ENCODE peak calls at places on chromosomes 13 and 19, in five cellular contexts. C is K562, K is stomach, O is esophagus muscularis mucosa, Q is upper lobe of left lung. S is an unnamed sample.

GRCh38 chr13:39417131-39417530 is 185.9 kb downstream of the LHFPL6 start:
- DNase-seq in Q (no peak), O (no peak), C (peak), K (no peak), S (no peak)

GRCh38 chr13:34207334-34207733 is 389.4 kb downstream of the RFC3 start:
- DNase-seq in K (no peak), Q (no peak), C (no peak), O (no peak), S (no peak)

GRCh38 chr13:39515231-39515630 is 87.8 kb downstream of the LHFPL6 start:
- DNase-seq in K (no peak), O (no peak), C (no peak), Q (no peak), S (no peak)

GRCh38 chr13:78631077-78631476 is 27.7 kb upstream of the POU4F1 start:
- DNase-seq in O (no peak), K (no peak), Q (no peak), C (no peak), S (no peak)

GRCh38 chr13:113423225-113424170 is 29.8 kb downstream of the ADPRHL1 start:
- DNase-seq in C (no peak), O (no peak), K (no peak), Q (no peak), S (no peak)

GRCh38 chr13:65339236-65339635 is 1890.9 kb downstream of the PCDH9 start:
- DNase-seq in O (no peak), C (no peak), K (no peak), Q (no peak), S (no peak)

GRCh38 chr19:52963229-52963760 is 614 bp upstream of the ZNF816 start:
- DNase-seq in C (no peak), O (no peak), Q (no peak), K (no peak), S (no peak)

GRCh38 chr19:48170817-48171347 is 402 bp downstream of the ZSWIM9 start:
- DNase-seq in C (peak), Q (no peak), K (no peak), O (no peak), S (no peak)

GRCh38 chr19:46472592-46472991 is 1.2 kb upstream of the PNMA8A start:
- DNase-seq in O (no peak), Q (no peak), C (no peak), K (no peak), S (no peak)

GRCh38 chr13:71306821-71307220 is 560.2 kb downstream of the DACH1 start:
- DNase-seq in Q (no peak), C (no peak), O (no peak), K (no peak), S (no peak)

GRCh38 chr19:46426506-46427162 is 2.1 kb downstream of the PNMA8C start:
- DNase-seq in C (peak), Q (peak), K (peak), O (no peak), S (no peak)

GRCh38 chr13:99698010-99698815 is 196.9 kb downstream of the TM9SF2 start:
- DNase-seq in C (no peak), O (no peak), Q (no peak), K (no peak), S (no peak)

GRCh38 chr19:4803736-4804695 is 12.5 kb downstream of the FEM1A start:
- DNase-seq in Q (peak), K (peak), C (peak), O (no peak), S (no peak)

DNA sequence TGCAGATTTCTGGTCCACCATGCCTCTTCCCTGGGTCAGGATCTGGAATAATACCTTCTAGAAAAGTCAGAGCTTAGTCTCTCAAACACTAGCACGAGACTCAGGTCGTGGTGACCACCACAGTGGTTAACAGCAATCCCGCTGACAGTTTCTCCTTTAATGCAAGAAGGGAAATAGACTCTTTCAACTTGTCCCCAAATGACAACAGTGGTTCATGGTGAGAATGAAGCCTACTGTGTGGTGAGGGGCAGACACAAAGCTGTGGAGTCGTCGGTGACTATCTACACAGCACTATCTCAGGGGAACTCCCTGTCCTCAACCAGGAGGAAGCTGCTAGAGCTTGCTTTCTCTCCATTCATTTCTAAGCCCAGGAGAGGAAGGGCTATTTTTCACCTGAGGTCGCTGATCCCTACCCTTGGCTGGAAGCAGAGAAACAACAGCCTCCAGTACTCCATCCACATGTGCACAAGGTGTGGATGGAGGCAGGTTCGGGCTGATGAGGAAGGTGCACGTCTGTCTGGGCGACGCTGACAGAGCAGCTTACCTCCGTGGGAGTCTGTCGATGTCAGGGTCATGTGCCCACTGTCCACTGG is 72.4 kb downstream of the STK24 start:
- DNase-seq in O (no peak), Q (no peak), K (no peak), C (no peak), S (no peak)
- TF ChIP-seq EP300 in O (no peak), Q (no peak), K (no peak), C (no peak), S (no peak)

GRCh38 chr13:23966221-23966690 is 69.0 kb upstream of the C1QTNF9B start:
- DNase-seq in C (no peak), K (no peak), Q (no peak), O (peak), S (no peak)

GRCh38 chr13:23965346-23965745 is 68.0 kb upstream of the C1QTNF9B start:
- DNase-seq in O (peak), Q (no peak), K (no peak), C (no peak), S (no peak)

GRCh38 chr13:23966691-23967615 is 69.7 kb upstream of the C1QTNF9B start:
- DNase-seq in O (peak), K (no peak), C (no peak), Q (no peak), S (no peak)

GRCh38 chr13:23963947-23964346 is 66.6 kb upstream of the C1QTNF9B start:
- DNase-seq in Q (no peak), O (no peak), K (no peak), C (no peak), S (no peak)

GRCh38 chr13:23969672-23970071 is 72.4 kb upstream of the C1QTNF9B start:
- DNase-seq in C (no peak), K (no peak), Q (no peak), O (no peak), S (no peak)
- TF ChIP-seq POLR2AphosphoS5 in C (no peak), K (no peak), Q (no peak), O (no peak), S (no peak)

GRCh38 chr19:678791-679388 is 2.7 kb downstream of the FSTL3 start:
- DNase-seq in O (no peak), Q (no peak), C (no peak), K (no peak), S (no peak)

GRCh38 chr19:676007-676342 is 217 bp upstream of the FSTL3 start:
- DNase-seq in K (no peak), Q (no peak), C (no peak), O (no peak), S (no peak)

GRCh38 chr19:677601-678380 is 1.6 kb downstream of the FSTL3 start:
- DNase-seq in O (no peak), K (no peak), C (no peak), Q (peak), S (no peak)

GRCh38 chr19:676343-677105 is at the start of gene FSTL3:
- DNase-seq in C (no peak), Q (no peak), K (no peak), O (no peak), S (peak)

DNA sequence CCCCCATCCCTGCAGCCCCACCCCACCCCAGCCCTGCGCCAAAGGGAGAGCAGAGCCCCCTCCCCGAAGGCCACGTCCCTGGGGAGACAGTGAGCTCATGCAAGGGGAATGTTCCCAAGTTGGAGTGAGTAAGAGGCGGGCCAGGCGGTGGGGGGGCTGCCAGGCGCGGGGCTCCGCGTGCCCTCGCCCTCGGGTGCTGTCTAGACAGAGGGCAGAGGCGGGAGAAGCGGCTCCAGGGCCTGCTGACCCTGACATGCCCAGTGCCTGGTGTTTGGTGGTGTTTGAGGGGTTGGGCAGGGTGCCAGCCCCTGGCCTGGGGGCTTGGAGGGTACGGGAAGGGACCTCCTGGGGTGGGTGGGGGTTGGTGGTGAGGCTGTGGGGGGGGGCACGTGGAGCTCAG is 1.0 kb downstream of the FSTL3 start:
- DNase-seq in Q (peak), O (no peak), C (no peak), K (peak), S (no peak)
- TF ChIP-seq EP300 in Q (no peak), O (no peak), C (no peak), K (no peak), S (no peak)

DNA sequence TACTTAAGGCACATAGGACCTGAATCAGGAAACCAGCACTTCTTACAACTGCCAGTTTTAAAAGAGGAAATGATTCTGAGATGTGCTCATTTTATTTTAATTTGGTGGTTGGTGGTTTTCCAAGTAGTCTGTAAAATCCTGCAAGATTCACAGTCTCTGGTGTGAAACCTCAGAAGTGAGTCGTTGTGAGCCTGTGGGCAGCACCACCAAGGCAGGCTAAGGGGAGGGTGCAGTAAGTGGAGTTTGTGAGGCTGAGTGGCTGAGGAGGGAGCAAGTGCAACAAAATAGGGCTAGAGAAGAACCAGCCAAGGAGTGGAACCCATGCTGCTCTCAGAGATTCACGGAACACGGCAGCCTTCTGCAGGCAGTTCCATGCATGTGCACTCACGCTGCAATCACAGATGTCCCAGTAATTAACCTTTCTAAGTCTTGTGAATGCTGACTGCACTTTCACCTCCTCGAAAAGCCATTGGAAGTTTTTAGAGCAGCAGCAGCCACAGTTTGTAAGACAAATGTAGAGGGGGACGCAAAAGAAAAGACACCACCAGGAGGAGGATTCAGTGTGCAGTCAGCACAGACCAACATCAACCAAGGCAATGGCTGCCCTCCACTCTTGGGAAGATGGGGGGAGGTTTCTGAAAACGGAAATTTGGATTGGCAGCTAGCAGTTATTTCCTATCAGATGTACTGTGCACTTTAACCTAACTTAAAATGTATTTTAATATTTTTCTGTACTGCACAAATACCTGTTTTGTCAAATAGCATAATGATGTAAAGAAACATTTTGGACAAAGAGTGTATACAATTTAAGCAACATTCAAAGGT is 44.9 kb downstream of the ESD start:
- DNase-seq in C (no peak), Q (peak), O (no peak), K (no peak), S (no peak)
- TF ChIP-seq POLR2AphosphoS5 in C (no peak), Q (no peak), O (no peak), K (no peak), S (no peak)

GRCh38 chr13:43389573-43389972 is 366.2 kb downstream of the DNAJC15 start:
- DNase-seq in O (no peak), C (no peak), K (no peak), Q (no peak), S (no peak)

GRCh38 chr13:43390582-43390981 is 367.2 kb downstream of the DNAJC15 start:
- DNase-seq in O (no peak), Q (no peak), C (no peak), K (no peak), S (no peak)

GRCh38 chr13:43388282-43389034 is 365.1 kb downstream of the DNAJC15 start:
- DNase-seq in Q (no peak), O (no peak), K (peak), C (no peak), S (no peak)

GRCh38 chr13:43390101-43390500 is 366.7 kb downstream of the DNAJC15 start:
- DNase-seq in K (no peak), C (no peak), O (no peak), Q (no peak), S (no peak)

DNA sequence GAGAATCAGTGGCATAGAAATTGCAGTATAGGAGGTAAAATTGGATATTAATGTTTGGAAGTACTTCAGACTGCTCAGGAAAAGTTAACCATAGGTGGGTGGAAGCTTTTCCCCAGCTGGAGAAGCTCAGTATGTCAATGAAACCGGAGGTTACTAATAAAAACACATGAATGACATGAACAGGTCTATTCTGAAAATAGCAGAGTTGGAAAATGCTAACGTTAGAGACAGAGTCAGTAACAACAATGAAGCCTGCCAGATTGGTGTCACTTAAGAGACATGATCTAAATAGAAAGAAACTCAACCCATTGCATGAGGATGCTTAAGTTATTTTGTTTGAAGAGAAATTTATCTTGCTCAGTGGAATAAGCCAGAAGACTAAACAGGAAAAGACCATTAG is 364.5 kb downstream of the DNAJC15 start:
- DNase-seq in C (no peak), K (no peak), O (no peak), Q (no peak), S (no peak)
- TF ChIP-seq EP300 in C (no peak), K (no peak), O (no peak), Q (no peak), S (no peak)

GRCh38 chr13:97325738-97326137 is 103.6 kb downstream of the MBNL2 start:
- DNase-seq in O (peak), K (no peak), Q (no peak), C (no peak), S (no peak)
- TF ChIP-seq POLR2AphosphoS5 in O (no peak), K (no peak), Q (no peak), C (no peak), S (no peak)

DNA sequence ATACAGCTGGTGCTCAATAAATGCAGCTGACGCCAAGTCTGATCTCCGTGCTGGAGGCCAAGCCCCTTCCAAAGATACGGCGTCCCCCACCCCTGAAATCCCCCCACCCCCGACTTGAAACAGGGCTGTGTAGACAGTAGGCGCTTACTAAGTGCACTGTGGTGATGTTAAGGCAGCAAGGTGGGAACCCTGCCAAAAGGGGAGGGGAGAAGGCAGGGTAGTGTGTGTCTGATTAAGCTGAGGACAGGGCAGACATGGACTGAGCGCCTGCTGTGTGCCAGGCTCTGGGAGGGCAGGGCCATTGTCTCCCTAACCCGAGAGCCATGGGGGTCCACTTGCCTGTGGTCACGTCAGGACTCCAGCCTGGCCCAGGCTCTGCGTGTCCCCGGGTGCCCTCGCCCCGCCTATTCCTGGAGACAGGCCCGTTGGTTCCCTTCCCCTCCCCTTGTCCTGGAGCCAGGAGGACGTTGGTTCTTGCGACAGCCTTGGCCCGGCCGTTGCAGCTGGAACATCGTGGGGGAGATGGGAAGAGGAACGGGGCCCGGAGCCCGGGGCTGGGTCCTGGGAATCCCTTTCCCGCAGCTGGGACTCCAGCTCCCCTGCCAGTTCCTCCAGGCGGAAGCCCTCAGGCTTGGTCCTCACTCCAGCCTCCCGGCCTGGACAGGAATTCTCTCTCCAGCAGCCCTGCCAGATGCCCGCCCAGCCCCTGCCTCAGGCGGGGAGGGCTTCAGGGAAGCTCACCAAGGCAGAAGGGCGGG is 1.7 kb upstream of the ELANE start:
- DNase-seq in K (peak), O (peak), C (peak), Q (peak), S (peak)
- TF ChIP-seq EP300 in K (peak), O (peak), C (peak), Q (no peak), S (peak)

GRCh38 chr19:51600940-51601575 is 29.1 kb downstream of the SIGLEC5 start:
- DNase-seq in Q (peak), O (peak), K (no peak), C (no peak), S (no peak)

GRCh38 chr19:51598159-51598915 is 27.3 kb downstream of the ZNF175 start:
- DNase-seq in C (no peak), K (no peak), Q (no peak), O (peak), S (no peak)

GRCh38 chr19:51595776-51596175 is 24.7 kb downstream of the ZNF175 start:
- DNase-seq in Q (no peak), C (no peak), O (peak), K (no peak), S (no peak)

GRCh38 chr19:51602189-51602854 is 27.9 kb downstream of the SIGLEC5 start:
- DNase-seq in Q (no peak), C (no peak), O (peak), K (no peak), S (no peak)

GRCh38 chr19:51599084-51599483 is 28.0 kb downstream of the ZNF175 start:
- DNase-seq in C (no peak), O (peak), Q (no peak), K (no peak), S (no peak)
- TF ChIP-seq POLR2AphosphoS5 in C (no peak), O (no peak), Q (no peak), K (no peak), S (no peak)

GRCh38 chr19:18562086-18562485 is 4.4 kb downstream of the KXD1 start:
- DNase-seq in C (no peak), Q (no peak), O (no peak), K (no peak), S (no peak)
- TF ChIP-seq EP300 in C (no peak), Q (no peak), O (no peak), K (no peak), S (no peak)

DNA sequence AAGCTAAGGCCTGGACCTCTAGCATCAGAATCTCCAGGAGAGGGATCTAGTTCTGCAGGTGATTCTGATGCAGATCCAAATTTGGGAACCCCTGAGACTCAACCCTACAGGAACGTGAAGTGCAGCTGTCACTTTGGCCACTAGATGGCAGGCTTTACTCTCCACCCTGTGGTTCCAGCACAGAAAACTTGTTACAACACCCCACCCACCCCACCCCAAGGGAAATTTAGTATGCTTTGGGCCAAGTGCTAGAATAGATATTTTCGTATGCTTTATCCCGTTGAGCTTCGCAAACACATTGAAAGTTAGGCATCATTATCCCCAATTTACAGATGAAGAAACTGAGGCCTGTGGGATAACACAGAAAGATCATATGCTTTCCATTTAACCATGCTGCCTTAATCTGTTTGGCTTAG is 232.0 kb downstream of the B3GLCT start:
- DNase-seq in C (peak), Q (peak), O (no peak), K (peak), S (no peak)
- TF ChIP-seq POLR2AphosphoS5 in C (no peak), Q (no peak), O (no peak), K (no peak), S (no peak)